ENCODE peak calls at places on chromosomes 16 and 17, in nine cellular contexts. L is Calu3; I is heart right ventricle; H is CD8-positive, alpha-beta T cell; F is progenitor cell of endocrine pancreas; C is AG10803; E is AG04449; Y is dorsolateral prefrontal cortex; A is fibroblast of lung. Z is an unnamed sample.

GRCh38 chr17:64573214-64573613 is 66.4 kb downstream of the CEP95 start:
- DNase-seq in H (no peak), C (no peak), A (no peak), L (no peak), E (no peak), Y (no peak), F (no peak), I (no peak), Z (no peak)

GRCh38 chr17:81339502-81340296 is 44.6 kb upstream of the SLC38A10 start:
- DNase-seq in L (peak; percentile 78), I (no peak), A (no peak), H (no peak), C (no peak), E (no peak), F (peak; percentile 81), Y (no peak), Z (no peak)

GRCh38 chr16:11819798-11820197 is 22.7 kb upstream of the ZC3H7A start:
- DNase-seq in I (no peak), E (no peak), F (no peak), Y (no peak), A (no peak), L (no peak), C (no peak), H (no peak), Z (no peak)

GRCh38 chr17:68260051-68260762 is 12.4 kb downstream of the AMZ2 start:
- DNase-seq in L (no peak), C (no peak), F (no peak), E (no peak), I (no peak), A (peak; percentile 20), Y (no peak), H (no peak), Z (no peak)

GRCh38 chr16:29023279-29024278 is 38.7 kb downstream of the LAT start:
- DNase-seq in Y (no peak), I (no peak), H (peak; percentile 31), F (no peak), C (no peak), E (no peak), A (peak; percentile 10), L (no peak), Z (no peak)

GRCh38 chr17:18319604-18320256 is 4.6 kb downstream of the SMCR8 start:
- DNase-seq in A (peak; percentile 49), C (peak; percentile 77), E (peak; percentile 19), F (no peak), H (no peak), Y (no peak), L (no peak), I (no peak), Z (peak; percentile 51)

GRCh38 chr17:65548570-65548969 is 12.9 kb downstream of the AXIN2 start:
- DNase-seq in Y (no peak), A (no peak), H (no peak), C (no peak), L (no peak), E (no peak), I (no peak), F (no peak), Z (no peak)

GRCh38 chr17:80632046-80632581 is 87.5 kb downstream of the RPTOR start:
- DNase-seq in I (no peak), L (no peak), H (no peak), C (peak; percentile 29), Y (no peak), E (no peak), A (no peak), F (no peak), Z (no peak)

GRCh38 chr17:31724026-31724425 is 135.0 kb downstream of the COPRS start:
- DNase-seq in E (no peak), Y (no peak), H (no peak), I (no peak), C (peak; percentile 66), A (peak; percentile 85), L (no peak), F (no peak), Z (no peak)

GRCh38 chr16:31713071-31713944 is 160.3 kb upstream of the ZNF267 start:
- DNase-seq in A (peak; percentile 91), C (peak; percentile 90), H (peak; percentile 93), L (peak; percentile 94), Y (peak; percentile 90), F (peak; percentile 85), E (peak; percentile 56), I (peak; percentile 95), Z (peak; percentile 88)

GRCh38 chr16:31714899-31715504 is 158.6 kb upstream of the ZNF267 start:
- DNase-seq in F (no peak), E (no peak), H (no peak), A (no peak), L (no peak), I (no peak), C (no peak), Y (no peak), Z (no peak)

GRCh38 chr16:31712064-31712540 is 161.5 kb upstream of the ZNF267 start:
- DNase-seq in E (no peak), H (no peak), C (no peak), F (no peak), A (no peak), I (no peak), Y (no peak), L (no peak), Z (no peak)

GRCh38 chr16:31715915-31716314 is 157.7 kb upstream of the ZNF267 start:
- DNase-seq in L (no peak), Y (no peak), H (no peak), A (no peak), I (no peak), F (no peak), E (no peak), C (no peak), Z (no peak)

GRCh38 chr16:31713945-31714898 is 159.4 kb upstream of the ZNF267 start:
- DNase-seq in H (no peak), I (no peak), F (no peak), C (no peak), A (no peak), L (no peak), E (no peak), Y (no peak), Z (peak; percentile 52)
- TF ChIP-seq CTCF in H (no peak), I (peak; percentile 10), F (peak; percentile 56), C (peak; percentile 26), A (no peak), L (no peak), E (peak; percentile 3), Y (no peak), Z (peak; percentile 41)

DNA sequence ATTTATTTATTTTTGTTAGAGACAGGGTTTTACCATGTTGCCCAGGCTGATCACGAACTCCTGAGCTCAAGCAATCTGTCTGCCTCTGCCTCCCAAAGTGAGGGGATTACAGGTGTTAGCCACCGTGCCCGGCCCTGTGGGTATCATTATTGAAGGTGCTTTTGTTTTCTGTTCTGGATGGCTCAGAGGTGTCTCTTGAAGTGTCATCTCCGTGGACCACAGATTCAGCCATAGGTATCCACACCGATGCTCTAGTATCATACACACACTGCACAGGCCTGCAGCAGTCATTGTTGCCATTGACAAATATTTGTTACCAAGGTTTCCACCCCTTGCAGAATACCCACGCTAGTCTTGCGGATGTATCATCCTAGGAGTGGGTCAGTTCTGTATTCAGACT is 446.2 kb downstream of the XYLT1 start:
- DNase-seq in F (no peak), A (no peak), H (no peak), L (no peak), Y (no peak), E (no peak), I (no peak), C (no peak), Z (no peak)
- TF ChIP-seq CTCF in F (no peak), A (no peak), H (no peak), L (no peak), Y (no peak), E (no peak), I (no peak), C (no peak), Z (no peak)

DNA sequence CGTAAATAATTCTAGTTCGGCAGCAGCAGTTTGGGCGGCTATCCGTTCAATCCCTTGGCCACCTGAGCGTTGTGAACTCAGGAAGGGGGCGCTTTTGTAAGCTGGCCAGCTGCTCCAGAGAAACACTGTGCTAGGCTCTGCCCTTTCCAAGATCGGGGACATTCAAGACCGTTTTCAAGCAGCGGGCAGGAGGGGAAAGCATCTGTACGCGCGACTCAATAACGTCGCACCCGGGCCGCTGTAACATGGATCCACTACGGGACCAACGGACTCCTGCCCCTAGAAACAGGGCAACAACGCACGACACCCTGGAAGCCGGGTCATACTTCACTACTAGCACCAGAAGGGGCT is 463 bp downstream of the TOP2A start:
- DNase-seq in I (no peak), Y (no peak), E (no peak), F (no peak), H (no peak), L (no peak), A (peak; percentile 12), C (no peak), Z (peak; percentile 22)
- TF ChIP-seq CTCF in I (no peak), Y (no peak), E (no peak), F (peak; percentile 12), H (no peak), L (no peak), A (no peak), C (peak; percentile 8), Z (no peak)

GRCh38 chr16:31451681-31452351 is 7.5 kb upstream of the ARMC5 start:
- DNase-seq in A (peak; percentile 78), I (peak; percentile 47), E (no peak), H (no peak), F (no peak), C (peak; percentile 79), Y (peak; percentile 67), L (peak; percentile 83), Z (peak; percentile 59)

GRCh38 chr16:31452631-31453106 is 6.6 kb upstream of the ARMC5 start:
- DNase-seq in F (no peak), I (no peak), A (peak; percentile 93), H (no peak), Y (no peak), E (peak; percentile 82), C (peak; percentile 96), L (no peak), Z (no peak)

GRCh38 chr16:31451201-31451600 is 8.1 kb upstream of the ARMC5 start:
- DNase-seq in Y (no peak), L (no peak), H (no peak), C (no peak), I (no peak), E (no peak), A (no peak), F (no peak), Z (no peak)

GRCh38 chr16:31455601-31456314 is 3.5 kb upstream of the ARMC5 start:
- DNase-seq in E (no peak), A (no peak), Y (no peak), F (no peak), C (peak; percentile 9), I (no peak), H (peak; percentile 39), L (peak; percentile 35), Z (peak; percentile 52)

DNA sequence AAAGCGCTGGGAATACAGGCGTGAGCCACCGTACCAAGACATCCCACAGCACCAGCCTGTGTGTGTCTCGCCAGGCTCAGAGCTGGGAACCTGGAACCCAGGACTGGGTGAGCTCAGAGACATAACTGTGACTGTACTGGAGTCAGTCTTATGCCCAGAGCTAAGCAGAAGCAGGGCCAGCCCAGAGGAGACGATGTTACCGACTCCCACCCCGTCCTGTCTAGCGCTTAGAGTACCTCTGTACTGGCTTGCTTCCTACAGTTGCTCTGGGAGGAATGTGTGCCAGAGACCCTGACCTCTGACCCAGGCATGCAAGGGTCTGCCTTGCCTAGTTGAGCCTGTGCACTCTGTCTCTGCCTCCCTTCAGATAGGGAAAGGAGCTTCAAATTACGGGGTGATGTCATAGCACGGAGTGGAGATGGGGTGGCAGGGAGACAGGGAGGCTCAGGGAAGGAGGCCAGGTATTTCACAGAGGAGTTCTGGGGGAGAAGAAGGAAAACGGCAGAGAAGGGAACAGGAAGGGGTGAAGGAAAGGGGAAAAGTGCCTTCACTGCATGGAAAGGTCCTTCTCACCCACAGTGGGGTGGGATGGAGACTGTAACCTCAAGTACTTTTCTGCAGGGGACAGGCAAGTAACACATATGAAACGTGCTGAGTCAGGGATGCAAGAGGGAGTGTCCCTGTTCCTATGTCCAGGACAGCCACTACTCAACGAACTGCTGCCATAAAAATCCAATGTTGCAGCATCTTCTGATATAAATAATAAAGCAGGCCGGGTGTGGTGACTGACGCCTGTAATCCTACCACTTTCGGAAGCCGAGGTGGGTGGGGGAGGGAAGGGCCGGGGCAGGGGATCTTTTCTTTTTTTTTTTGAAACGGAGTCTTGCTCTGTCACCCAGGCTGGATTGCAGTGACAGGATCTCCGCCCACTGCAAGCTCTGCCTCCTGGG is 5.8 kb upstream of the ARMC5 start:
- DNase-seq in C (peak; percentile 65), F (no peak), H (no peak), L (no peak), E (no peak), I (no peak), A (peak; percentile 49), Y (no peak), Z (no peak)
- TF ChIP-seq CTCF in C (no peak), F (no peak), H (no peak), L (no peak), E (no peak), I (no peak), A (no peak), Y (no peak), Z (no peak)